ENCODE peak calls at places on chromosomes 11 and 22, in six cellular contexts. Z, J, O, F, D and Y are unnamed samples.

GRCh38 chr11:119470316-119471266 is 47.6 kb upstream of the THY1 start:
- DNase-seq in Z (no peak), J (no peak), O (peak; percentile 61), F (peak; percentile 30), D (no peak), Y (peak; percentile 46)

GRCh38 chr11:95674669-95675358 is 114.8 kb downstream of the FAM76B start:
- DNase-seq in Z (no peak), J (no peak), O (no peak), F (no peak), D (no peak), Y (no peak)

GRCh38 chr11:2870460-2870859 is 15.1 kb downstream of the CDKN1C start:
- DNase-seq in Z (no peak), J (no peak), O (no peak), F (no peak), D (no peak), Y (no peak)

GRCh38 chr11:63999349-64000025 is 13.2 kb downstream of the OTUB1 start:
- DNase-seq in Z (no peak), J (peak; percentile 73), O (peak; percentile 61), F (peak; percentile 65), D (peak; percentile 56), Y (peak; percentile 88)

GRCh38 chr11:47259178-47259977 is 1.6 kb downstream of the NR1H3 start:
- DNase-seq in Z (peak; percentile 45), J (no peak), O (peak; percentile 61), F (peak; percentile 53), D (no peak), Y (no peak)

GRCh38 chr22:50739279-50739691 is 1.3 kb downstream of the ACR start:
- DNase-seq in Z (no peak), J (no peak), O (no peak), F (no peak), D (no peak), Y (no peak)

GRCh38 chr22:41028841-41029240 is 63.6 kb upstream of the EP300 start:
- DNase-seq in Z (no peak), J (no peak), O (peak; percentile 97), F (no peak), D (no peak), Y (peak; percentile 86)

GRCh38 chr11:13776134-13776815 is 107.8 kb downstream of the FAR1 start:
- DNase-seq in Z (peak; percentile 39), J (no peak), O (no peak), F (no peak), D (no peak), Y (no peak)

GRCh38 chr11:97019754-97020153 is 629.9 kb downstream of the JRKL start:
- DNase-seq in Z (no peak), J (no peak), O (no peak), F (no peak), D (no peak), Y (peak; percentile 4)

GRCh38 chr11:111417011-111417765 is 38.1 kb upstream of the POU2AF1 start:
- DNase-seq in Z (peak; percentile 16), J (no peak), O (peak; percentile 12), F (no peak), D (no peak), Y (peak; percentile 21)

GRCh38 chr22:44901301-44901700 is 108.5 kb downstream of the PHF21B start:
- DNase-seq in Z (no peak), J (no peak), O (peak; percentile 25), F (no peak), D (no peak), Y (no peak)

GRCh38 chr11:110123003-110123402 is 29.8 kb downstream of the ZC3H12C start:
- DNase-seq in Z (no peak), J (no peak), O (peak; percentile 93), F (no peak), D (no peak), Y (no peak)